ENCODE peak calls at places on chromosomes 2 and 18, in six cellular contexts. T, L, R, X, G and M are unnamed samples.

GRCh38 chr2:15755528-15755927 is 163.9 kb downstream of the DDX1 start:
- DNase-seq in T (no peak), L (no peak), R (no peak), X (no peak), G (no peak), M (no peak)

GRCh38 chr2:110816404-110817365 is 84.3 kb downstream of the ACOXL start:
- DNase-seq in T (no peak), L (no peak), R (no peak), X (no peak), G (no peak), M (no peak)

GRCh38 chr2:70043252-70043875 is 43.9 kb upstream of the PCBP1 start:
- DNase-seq in T (no peak), L (no peak), R (no peak), X (no peak), G (no peak), M (peak)

GRCh38 chr2:120999374-121000097 is 263.9 kb downstream of the GLI2 start:
- DNase-seq in T (no peak), L (no peak), R (no peak), X (no peak), G (no peak), M (no peak)

GRCh38 chr2:235990344-235990743 is 177.8 kb downstream of the GBX2 start:
- DNase-seq in T (peak), L (no peak), R (no peak), X (no peak), G (no peak), M (no peak)

GRCh38 chr18:26919656-26920055 is 54.1 kb upstream of the AQP4 start:
- DNase-seq in T (no peak), L (no peak), R (no peak), X (no peak), G (no peak), M (no peak)

GRCh38 chr2:171487803-171488259 is 34.4 kb upstream of the CYBRD1 start:
- DNase-seq in T (no peak), L (no peak), R (no peak), X (no peak), G (no peak), M (no peak)

GRCh38 chr2:187078297-187078696 is 229.3 kb upstream of the ZSWIM2 start:
- DNase-seq in T (no peak), L (peak), R (no peak), X (no peak), G (no peak), M (no peak)

GRCh38 chr2:12700989-12701388 is 15.7 kb upstream of the TRIB2 start:
- DNase-seq in T (no peak), L (peak), R (no peak), X (no peak), G (no peak), M (no peak)

GRCh38 chr18:46386788-46387187 is 270.2 kb downstream of the LOXHD1 start:
- DNase-seq in T (no peak), L (peak), R (no peak), X (no peak), G (no peak), M (no peak)

GRCh38 chr2:206239157-206239556 is 35.3 kb upstream of the ZDBF2 start:
- DNase-seq in T (no peak), L (no peak), R (no peak), X (no peak), G (no peak), M (no peak)

GRCh38 chr18:13216092-13216582 is 2.4 kb upstream of the LDLRAD4 start:
- DNase-seq in T (peak), L (peak), R (no peak), X (peak), G (peak), M (peak)

GRCh38 chr2:79716266-79716665 is 203.4 kb downstream of the CTNNA2 start:
- DNase-seq in T (no peak), L (no peak), R (no peak), X (peak), G (no peak), M (no peak)

GRCh38 chr2:75403991-75404428 is 156.7 kb downstream of the EVA1A start:
- DNase-seq in T (peak), L (peak), R (no peak), X (peak), G (no peak), M (peak)

GRCh38 chr2:171403181-171403580 is 30.6 kb downstream of the METTL8 start:
- DNase-seq in T (no peak), L (peak), R (no peak), X (no peak), G (no peak), M (no peak)

GRCh38 chr2:97995026-97995733 is 568 bp downstream of the TMEM131 start:
- DNase-seq in T (peak), L (peak), R (peak), X (no peak), G (no peak), M (peak)

GRCh38 chr2:192194065-192194865 is 468 bp downstream of the TMEFF2 start:
- DNase-seq in T (peak), L (peak), R (no peak), X (peak), G (no peak), M (no peak)

GRCh38 chr2:61512768-61513398 is 25.3 kb downstream of the XPO1 start:
- DNase-seq in T (no peak), L (no peak), R (no peak), X (no peak), G (no peak), M (no peak)

GRCh38 chr2:118223487-118224136 is 135.3 kb downstream of the INSIG2 start:
- DNase-seq in T (no peak), L (no peak), R (no peak), X (no peak), G (no peak), M (no peak)

GRCh38 chr2:47690132-47690531 is 92.8 kb upstream of the MSH6 start:
- DNase-seq in T (no peak), L (no peak), R (no peak), X (no peak), G (no peak), M (no peak)

GRCh38 chr2:102950547-102950946 is 188.7 kb downstream of the TMEM182 start:
- DNase-seq in T (no peak), L (no peak), R (no peak), X (no peak), G (no peak), M (peak)

GRCh38 chr2:35978218-35978617 is 377.4 kb upstream of the CRIM1 start:
- DNase-seq in T (no peak), L (no peak), R (no peak), X (no peak), G (no peak), M (peak)

GRCh38 chr18:49768051-49768391 is 45.3 kb downstream of the ACAA2 start:
- DNase-seq in T (no peak), L (peak), R (no peak), X (peak), G (no peak), M (no peak)

GRCh38 chr18:8116346-8117007 is 492.8 kb upstream of the RAB12 start:
- DNase-seq in T (no peak), L (peak), R (no peak), X (no peak), G (peak), M (no peak)

GRCh38 chr2:115234707-115235106 is 792.3 kb downstream of the DPP10 start:
- DNase-seq in T (no peak), L (no peak), R (no peak), X (no peak), G (no peak), M (no peak)

GRCh38 chr18:23422751-23423418 is 30.2 kb upstream of the RIOK3 start:
- DNase-seq in T (no peak), L (peak), R (no peak), X (no peak), G (peak), M (peak)

GRCh38 chr2:187834787-187835186 is 280.6 kb upstream of the TFPI start:
- DNase-seq in T (no peak), L (no peak), R (no peak), X (no peak), G (no peak), M (no peak)